ENCODE peak calls at places on chromosomes 6 and 20, in nine cellular contexts. E is NB4, R is kidney glomerular epithelial cell, W is psoas muscle, Q is GM04504, T is stomach, U is GM13977, C is cardiac muscle cell, G is PC-3. V is an unnamed sample.
A peak's percentile ranks its signal among the peaks of the same experiment; 100 is the strongest.

GRCh38 chr6:127547215-127547614 is 28.1 kb upstream of the MTCL3 start:
- DNase-seq in G (peak; percentile 5), U (no peak), C (peak; percentile 15), W (no peak), Q (no peak), E (peak; percentile 21), R (no peak), T (no peak), V (no peak)

GRCh38 chr20:4483481-4483880 is 238.2 kb upstream of the PRND start:
- DNase-seq in W (no peak), C (peak; percentile 69), Q (peak; percentile 62), U (no peak), T (no peak), G (peak; percentile 71), R (peak; percentile 13), E (no peak), V (no peak)

GRCh38 chr20:54452277-54452676 is 23.1 kb upstream of the DOK5 start:
- DNase-seq in T (no peak), R (no peak), C (no peak), E (no peak), W (no peak), U (no peak), Q (no peak), G (no peak), V (no peak)

GRCh38 chr20:63945921-63946920 is 10.0 kb downstream of the UCKL1 start:
- DNase-seq in U (no peak), W (peak; percentile 54), R (no peak), E (no peak), C (no peak), G (no peak), T (no peak), Q (no peak), V (no peak)

GRCh38 chr6:6008648-6009421 is 2.1 kb upstream of the NRN1 start:
- DNase-seq in C (peak; percentile 48), E (peak; percentile 88), T (peak; percentile 40), U (peak; percentile 96), R (no peak), G (peak; percentile 75), Q (peak; percentile 88), W (peak; percentile 82), V (peak; percentile 71)

GRCh38 chr6:33692760-33693158 is 18.7 kb downstream of the UQCC2 start:
- DNase-seq in C (peak; percentile 24), G (no peak), U (no peak), T (peak; percentile 51), R (no peak), W (peak; percentile 77), Q (no peak), E (no peak), V (peak; percentile 62)

GRCh38 chr20:44598413-44599290 is 16.3 kb downstream of the PKIG start:
- DNase-seq in T (no peak), U (no peak), Q (no peak), G (peak; percentile 26), C (peak; percentile 70), R (no peak), E (peak; percentile 68), W (peak; percentile 69), V (no peak)

GRCh38 chr6:3442444-3443220 is 14.2 kb downstream of the SLC22A23 start:
- DNase-seq in E (no peak), U (no peak), Q (no peak), C (peak; percentile 75), W (no peak), R (peak; percentile 80), G (peak; percentile 71), T (no peak), V (no peak)

GRCh38 chr6:70163795-70164194 is 139.1 kb downstream of the COL9A1 start:
- DNase-seq in C (no peak), E (no peak), W (no peak), Q (no peak), U (no peak), T (no peak), G (no peak), R (no peak), V (no peak)

GRCh38 chr6:37625591-37626374 is 71.9 kb downstream of the MDGA1 start:
- DNase-seq in W (peak; percentile 32), E (no peak), U (no peak), T (no peak), C (no peak), Q (no peak), G (no peak), R (no peak), V (no peak)

GRCh38 chr6:33683051-33683571 is 28.4 kb downstream of the UQCC2 start:
- DNase-seq in R (no peak), E (no peak), G (no peak), U (no peak), Q (no peak), T (no peak), C (no peak), W (no peak), V (no peak)

V was measured in left colon.